ENCODE peak calls at places on chromosomes 5 and 9, in ten cellular contexts. T is Panc1, K is MCF 10A, O is T-helper 9 cell, N is neuronal stem cell, A is AG08395, Q is AG04450, E is lung microvascular endothelial cell, D is fibroblast of the conjunctiva, F is heart left ventricle. Z is an unnamed sample.
A peak's percentile ranks its signal among the peaks of the same experiment; 100 is the strongest.

GRCh38 chr9:133203506-133204075 is 5.5 kb downstream of the OBP2B start:
- DNase-seq in K (no peak), D (no peak), A (no peak), F (no peak), T (no peak), E (no peak), O (no peak), N (no peak), Q (no peak), Z (no peak)

GRCh38 chr5:2750026-2750757 is 1.3 kb downstream of the IRX2 start:
- DNase-seq in F (no peak), Q (no peak), D (no peak), A (no peak), E (no peak), O (no peak), K (peak; percentile 43), N (no peak), T (no peak), Z (no peak)

GRCh38 chr5:142807378-142807911 is 37.3 kb downstream of the ARHGAP26 start:
- DNase-seq in T (no peak), F (peak; percentile 59), D (no peak), Q (no peak), N (no peak), O (no peak), E (peak; percentile 61), A (no peak), K (no peak), Z (peak; percentile 27)

GRCh38 chr5:94523018-94523417 is 95.4 kb downstream of the KIAA0825 start:
- DNase-seq in A (no peak), K (no peak), D (no peak), O (no peak), N (no peak), Q (no peak), T (no peak), F (no peak), E (no peak), Z (no peak)

GRCh38 chr5:75200776-75201175 is 35.9 kb downstream of the ANKRD31 start:
- DNase-seq in K (peak; percentile 11), T (no peak), N (no peak), O (no peak), A (no peak), E (no peak), F (no peak), D (no peak), Q (no peak), Z (no peak)

GRCh38 chr5:130773813-130774212 is 391.2 kb downstream of the HINT1 start:
- DNase-seq in F (no peak), K (peak; percentile 76), E (no peak), O (no peak), A (no peak), T (no peak), N (no peak), Q (no peak), D (no peak), Z (no peak)

GRCh38 chr5:174827521-174827920 is 103.1 kb downstream of the MSX2 start:
- DNase-seq in D (peak; percentile 49), A (no peak), O (no peak), T (no peak), N (no peak), K (peak; percentile 55), Q (no peak), F (no peak), E (no peak), Z (no peak)

GRCh38 chr5:157816682-157817268 is 42.2 kb downstream of the CLINT1 start:
- DNase-seq in N (no peak), Q (no peak), F (no peak), K (peak; percentile 40), E (peak; percentile 42), A (peak; percentile 8), T (no peak), O (no peak), D (no peak), Z (no peak)

GRCh38 chr9:135009051-135009560 is 78.4 kb upstream of the OLFM1 start:
- DNase-seq in D (no peak), F (no peak), Q (no peak), T (no peak), O (no peak), A (no peak), E (no peak), N (no peak), K (no peak), Z (no peak)

GRCh38 chr5:108793207-108793606 is 45.5 kb downstream of the FER start:
- DNase-seq in D (no peak), K (no peak), O (no peak), Q (no peak), T (no peak), A (no peak), F (no peak), N (no peak), E (no peak), Z (no peak)

GRCh38 chr5:145791866-145792265 is 43.3 kb downstream of the PRELID2 start:
- DNase-seq in T (no peak), N (no peak), K (no peak), A (no peak), F (no peak), E (no peak), Q (no peak), O (no peak), D (no peak), Z (no peak)

GRCh38 chr5:82820958-82821880 is 256.0 kb downstream of the TMEM167A start:
- DNase-seq in Q (no peak), E (no peak), K (no peak), F (no peak), N (no peak), O (no peak), D (no peak), T (no peak), A (no peak), Z (no peak)

GRCh38 chr5:146645382-146645781 is 129.4 kb upstream of the GPR151 start:
- DNase-seq in D (no peak), E (no peak), N (no peak), K (peak; percentile 31), F (no peak), T (no peak), O (no peak), A (no peak), Q (no peak), Z (no peak)

GRCh38 chr9:95971815-95972214 is 96.3 kb downstream of the ERCC6L2 start:
- DNase-seq in O (no peak), T (no peak), F (no peak), Q (no peak), A (no peak), D (no peak), E (no peak), N (peak; percentile 9), K (no peak), Z (no peak)

GRCh38 chr5:33631786-33632185 is 191.0 kb downstream of the TARS1 start:
- DNase-seq in D (no peak), Q (no peak), K (no peak), E (no peak), T (no peak), A (no peak), N (no peak), F (no peak), O (no peak), Z (no peak)

GRCh38 chr5:10624679-10625078 is 60.8 kb downstream of the ANKRD33B start:
- DNase-seq in K (no peak), Q (no peak), E (no peak), O (no peak), D (no peak), T (no peak), F (no peak), A (no peak), N (no peak), Z (no peak)

GRCh38 chr5:31186672-31187267 is 6.7 kb upstream of the CDH6 start:
- DNase-seq in Q (peak; percentile 24), O (no peak), K (peak; percentile 64), N (peak; percentile 44), T (peak; percentile 57), E (peak; percentile 37), A (peak; percentile 35), D (peak; percentile 22), F (no peak), Z (peak; percentile 4)

GRCh38 chr5:122142480-122142879 is 13.1 kb downstream of the ZNF474 start:
- DNase-seq in N (no peak), Q (no peak), D (no peak), O (no peak), K (peak; percentile 39), T (no peak), F (no peak), A (peak; percentile 78), E (no peak), Z (no peak)

GRCh38 chr5:36300927-36301540 is 668 bp downstream of the RANBP3L start:
- DNase-seq in D (no peak), A (no peak), Q (no peak), E (no peak), F (no peak), N (no peak), T (no peak), K (no peak), O (no peak), Z (no peak)

GRCh38 chr5:43016217-43016779 is 23.8 kb downstream of the ANXA2R start:
- DNase-seq in E (no peak), Q (no peak), O (no peak), F (no peak), A (no peak), T (no peak), K (no peak), N (no peak), D (no peak), Z (no peak)

GRCh38 chr5:107149243-107149642 is 521.5 kb downstream of the EFNA5 start:
- DNase-seq in K (no peak), N (no peak), E (no peak), A (no peak), D (no peak), T (no peak), F (no peak), Q (no peak), O (no peak), Z (no peak)

GRCh38 chr9:35646583-35647265 is 4.0 kb downstream of the SIT1 start:
- DNase-seq in Q (peak; percentile 66), N (peak; percentile 88), D (peak; percentile 77), O (peak; percentile 90), E (peak; percentile 89), K (peak; percentile 88), A (peak; percentile 95), F (peak; percentile 95), T (no peak), Z (peak; percentile 60)

GRCh38 chr9:121556580-121556979 is 56.9 kb upstream of the GGTA1 start:
- DNase-seq in Q (peak; percentile 88), N (no peak), E (peak; percentile 16), O (no peak), K (peak; percentile 98), D (peak; percentile 87), A (peak; percentile 86), F (peak; percentile 41), T (no peak), Z (no peak)

GRCh38 chr9:109806506-109807115 is 26.6 kb downstream of the PALM2AKAP2 start:
- DNase-seq in Q (no peak), A (peak; percentile 55), O (no peak), F (no peak), T (no peak), E (no peak), N (no peak), D (no peak), K (no peak), Z (no peak)

GRCh38 chr9:127451681-127452480 is 571 bp downstream of the LRSAM1 start:
- DNase-seq in A (peak; percentile 58), Q (no peak), T (no peak), E (peak; percentile 52), D (no peak), K (peak; percentile 55), F (peak; percentile 62), N (no peak), O (peak; percentile 9), Z (no peak)

GRCh38 chr5:132556511-132557424 is at the start of gene RAD50:
- DNase-seq in D (peak; percentile 81), F (peak; percentile 95), Q (peak; percentile 74), E (peak; percentile 88), O (peak; percentile 81), N (peak; percentile 69), T (peak; percentile 91), K (peak; percentile 97), A (peak; percentile 93), Z (peak; percentile 83)

Z was measured in DMS 273 treated with DMSO at 0.1 percent for 48 hours.